ENCODE peak calls at places on chromosomes 2 and 18, in eight cellular contexts. S is activated CD4-positive, CD25-positive, alpha-beta regulatory T cell; R is HS-27A; N is ACHN; X is posterior vena cava; L is stimulated activated CD4-positive, alpha-beta T cell treated with anti-CD3 and anti-CD28 coated beads, Interleukin-1b, Interleukin-23, amount 100 ng/mL, for 24 hours; G is NCI-H2029; I is NCI-H510A treated with DMSO at 0.1 percent for 48 hours. V is an unnamed sample.

GRCh38 chr18:79164696-79165095 is 95.5 kb downstream of the ATP9B start:
- DNase-seq in G (no peak), I (no peak), N (no peak), S (no peak), L (no peak), X (no peak), R (no peak), V (no peak)

GRCh38 chr18:13136689-13137040 is 81.9 kb upstream of the LDLRAD4 start:
- DNase-seq in N (no peak), I (no peak), R (no peak), S (no peak), G (no peak), X (peak), L (no peak), V (no peak)

GRCh38 chr18:13446581-13447470 is 228.3 kb downstream of the LDLRAD4 start:
- DNase-seq in L (no peak), R (no peak), X (no peak), G (no peak), N (no peak), I (no peak), S (no peak), V (no peak)

GRCh38 chr2:229775614-229776313 is 61.4 kb upstream of the DNER start:
- DNase-seq in I (no peak), R (no peak), S (no peak), G (no peak), X (no peak), L (no peak), N (no peak), V (no peak)

GRCh38 chr2:228507870-228508269 is 326.4 kb upstream of the SPHKAP start:
- DNase-seq in X (no peak), L (no peak), N (no peak), I (no peak), G (no peak), S (no peak), R (no peak), V (no peak)

GRCh38 chr2:153059338-153060052 is 341.1 kb downstream of the ARL6IP6 start:
- DNase-seq in R (no peak), I (peak), G (no peak), L (no peak), N (peak), S (no peak), X (no peak), V (no peak)

GRCh38 chr2:190578158-190579057 is 43.9 kb upstream of the NEMP2 start:
- DNase-seq in L (no peak), S (no peak), G (no peak), R (peak), N (no peak), I (peak), X (no peak), V (no peak)

GRCh38 chr2:98465456-98466201 is 21.0 kb downstream of the INPP4A start:
- DNase-seq in X (peak), G (peak), I (peak), R (no peak), S (no peak), N (no peak), L (no peak), V (peak)

GRCh38 chr2:139080244-139080643 is 300.1 kb upstream of the NXPH2 start:
- DNase-seq in N (no peak), G (no peak), I (no peak), X (no peak), R (no peak), S (no peak), L (no peak), V (no peak)

GRCh38 chr2:239133945-239134570 is 266.8 kb downstream of the HDAC4 start:
- DNase-seq in R (no peak), I (no peak), L (no peak), S (no peak), G (no peak), N (no peak), X (no peak), V (no peak)

GRCh38 chr2:167890739-167891138 is 356.7 kb downstream of the STK39 start:
- DNase-seq in R (no peak), L (no peak), I (peak), X (no peak), N (no peak), S (no peak), G (no peak), V (no peak)

GRCh38 chr2:25324905-25325592 is 16.7 kb downstream of the DNMT3A start:
- DNase-seq in I (no peak), L (no peak), N (no peak), S (no peak), X (peak), R (no peak), G (no peak), V (no peak)

GRCh38 chr2:36492216-36492945 is 105.6 kb downstream of the FEZ2 start:
- DNase-seq in S (no peak), G (no peak), L (no peak), N (no peak), X (no peak), I (no peak), R (no peak), V (no peak)

GRCh38 chr2:180033993-180034894 is 27.1 kb upstream of the CWC22 start:
- DNase-seq in L (no peak), I (peak), G (peak), R (no peak), S (no peak), X (no peak), N (no peak), V (no peak)

V was measured in mesothelial cell of epicardium.